ENCODE peak calls at places on chromosomes 5 and 9, in six cellular contexts. O is HCT116, K is thyroid gland, X is Peyer's patch, Z is stomach, B is body of pancreas. S is an unnamed sample.

GRCh38 chr5:121850272-121850671 is 1.4 kb upstream of the FTMT start:
- DNase-seq in O (no peak), K (no peak), X (no peak), Z (no peak), B (no peak), S (no peak)

GRCh38 chr9:28970241-28970654 is 1397.0 kb upstream of the C9orf72 start:
- DNase-seq in O (no peak), K (no peak), X (no peak), Z (no peak), B (no peak), S (no peak)

GRCh38 chr5:91016954-91017690 is 366.0 kb downstream of the ARRDC3 start:
- DNase-seq in O (no peak), K (peak), X (no peak), Z (no peak), B (no peak), S (no peak)

GRCh38 chr9:125805057-125805456 is 57.9 kb downstream of the PBX3 start:
- DNase-seq in O (no peak), K (no peak), X (no peak), Z (no peak), B (no peak), S (no peak)

GRCh38 chr9:15136646-15137045 is 170.4 kb downstream of the TTC39B start:
- DNase-seq in O (peak), K (no peak), X (no peak), Z (no peak), B (no peak), S (no peak)

GRCh38 chr5:5751987-5752386 is 329.5 kb downstream of the ICE1 start:
- DNase-seq in O (no peak), K (no peak), X (peak), Z (no peak), B (no peak), S (no peak)

GRCh38 chr9:134738869-134739659 is 97.5 kb downstream of the COL5A1 start:
- DNase-seq in O (peak), K (peak), X (no peak), Z (peak), B (peak), S (peak)

GRCh38 chr9:122327175-122327574 is 43.6 kb upstream of the PTGS1 start:
- DNase-seq in O (no peak), K (no peak), X (no peak), Z (no peak), B (no peak), S (no peak)

GRCh38 chr9:121640076-121640475 is 11.4 kb upstream of the DAB2IP start:
- DNase-seq in O (no peak), K (peak), X (no peak), Z (peak), B (peak), S (no peak)

DNA sequence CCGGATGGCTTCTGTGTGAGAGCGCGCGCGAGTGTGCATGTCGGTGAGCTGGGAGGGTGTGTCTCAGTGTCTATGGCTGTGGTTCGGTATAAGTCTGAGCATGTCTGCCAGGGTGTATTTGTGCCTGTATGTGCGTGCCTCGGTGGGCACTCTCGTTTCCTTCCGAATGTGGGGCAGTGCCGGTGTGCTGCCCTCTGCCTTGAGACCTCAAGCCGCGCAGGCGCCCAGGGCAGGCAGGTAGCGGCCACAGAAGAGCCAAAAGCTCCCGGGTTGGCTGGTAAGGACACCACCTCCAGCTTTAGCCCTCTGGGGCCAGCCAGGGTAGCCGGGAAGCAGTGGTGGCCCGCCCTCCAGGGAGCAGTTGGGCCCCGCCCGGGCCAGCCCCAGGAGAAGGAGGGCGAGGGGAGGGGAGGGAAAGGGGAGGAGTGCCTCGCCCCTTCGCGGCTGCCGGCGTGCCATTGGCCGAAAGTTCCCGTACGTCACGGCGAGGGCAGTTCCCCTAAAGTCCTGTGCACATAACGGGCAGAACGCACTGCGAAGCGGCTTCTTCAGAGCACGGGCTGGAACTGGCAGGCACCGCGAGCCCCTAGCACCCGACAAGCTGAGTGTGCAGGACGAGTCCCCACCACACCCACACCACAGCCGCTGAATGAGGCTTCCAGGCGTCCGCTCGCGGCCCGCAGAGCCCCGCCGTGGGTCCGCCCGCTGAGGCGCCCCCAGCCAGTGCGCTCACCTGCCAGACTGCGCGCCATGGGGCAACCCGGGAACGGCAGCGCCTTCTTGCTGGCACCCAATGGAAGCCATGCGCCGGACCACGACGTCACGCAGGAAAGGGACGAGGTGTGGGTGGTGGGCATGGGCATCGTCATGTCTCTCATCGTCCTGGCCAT is at the start of gene ADRB2:
- DNase-seq in O (peak), K (peak), X (peak), Z (peak), B (peak), S (peak)
- TF ChIP-seq POLR2A in O (no peak), K (peak), X (peak), Z (no peak), B (peak), S (peak)

GRCh38 chr5:72133212-72133990 is 26.1 kb downstream of the MAP1B start:
- DNase-seq in O (no peak), K (no peak), X (no peak), Z (no peak), B (no peak), S (no peak)
- H3K27ac ChIP-seq in O (no peak), K (no peak), X (no peak), Z (no peak), B (no peak), S (no peak)

GRCh38 chr5:57176350-57176857 is 2.5 kb downstream of the GPBP1 start:
- DNase-seq in O (no peak), K (no peak), X (no peak), Z (no peak), B (no peak), S (no peak)

GRCh38 chr5:57179262-57179960 is 5.6 kb downstream of the GPBP1 start:
- DNase-seq in O (no peak), K (peak), X (no peak), Z (no peak), B (no peak), S (no peak)

GRCh38 chr5:57174850-57175525 is 1.1 kb downstream of the GPBP1 start:
- DNase-seq in O (no peak), K (no peak), X (no peak), Z (no peak), B (no peak), S (no peak)

GRCh38 chr5:57175586-57175985 is 1.7 kb downstream of the GPBP1 start:
- DNase-seq in O (no peak), K (peak), X (peak), Z (no peak), B (no peak), S (no peak)

DNA sequence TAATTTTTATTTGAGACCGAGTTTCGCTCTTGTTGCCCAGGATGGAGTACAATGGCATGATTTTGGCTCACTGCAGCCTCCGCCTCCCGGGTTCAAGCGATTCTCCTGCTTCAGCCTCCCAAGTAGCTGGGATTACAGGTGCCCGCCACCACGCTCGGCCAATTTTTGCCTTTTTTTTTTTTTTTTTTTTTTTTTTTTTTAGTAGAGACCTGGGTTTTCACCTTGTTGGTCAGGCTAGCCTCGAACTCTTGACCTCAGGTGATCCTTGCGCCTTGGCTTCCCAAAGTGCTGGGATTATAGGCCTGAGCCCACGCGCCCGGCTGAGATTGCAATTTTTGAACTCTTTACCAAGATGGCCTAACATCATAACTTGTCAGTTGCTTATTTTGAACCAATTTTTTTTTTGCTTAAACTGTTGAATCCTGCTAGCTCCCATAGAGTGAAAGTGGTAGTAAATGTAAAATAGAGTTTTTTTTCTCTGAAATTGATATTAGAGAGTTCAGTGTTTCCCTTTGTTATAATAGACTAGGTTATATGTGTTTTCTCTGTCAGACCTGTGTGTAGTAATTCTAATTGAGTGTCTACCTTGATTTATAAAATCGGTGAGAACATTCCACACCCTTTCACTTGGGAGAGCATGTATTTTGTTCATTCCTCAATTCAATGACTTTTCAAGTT is 3.8 kb downstream of the GPBP1 start:
- DNase-seq in O (no peak), K (no peak), X (no peak), Z (no peak), B (no peak), S (no peak)
- H3K4me3 ChIP-seq in O (no peak), K (peak), X (peak), Z (peak), B (no peak), S (peak)

DNA sequence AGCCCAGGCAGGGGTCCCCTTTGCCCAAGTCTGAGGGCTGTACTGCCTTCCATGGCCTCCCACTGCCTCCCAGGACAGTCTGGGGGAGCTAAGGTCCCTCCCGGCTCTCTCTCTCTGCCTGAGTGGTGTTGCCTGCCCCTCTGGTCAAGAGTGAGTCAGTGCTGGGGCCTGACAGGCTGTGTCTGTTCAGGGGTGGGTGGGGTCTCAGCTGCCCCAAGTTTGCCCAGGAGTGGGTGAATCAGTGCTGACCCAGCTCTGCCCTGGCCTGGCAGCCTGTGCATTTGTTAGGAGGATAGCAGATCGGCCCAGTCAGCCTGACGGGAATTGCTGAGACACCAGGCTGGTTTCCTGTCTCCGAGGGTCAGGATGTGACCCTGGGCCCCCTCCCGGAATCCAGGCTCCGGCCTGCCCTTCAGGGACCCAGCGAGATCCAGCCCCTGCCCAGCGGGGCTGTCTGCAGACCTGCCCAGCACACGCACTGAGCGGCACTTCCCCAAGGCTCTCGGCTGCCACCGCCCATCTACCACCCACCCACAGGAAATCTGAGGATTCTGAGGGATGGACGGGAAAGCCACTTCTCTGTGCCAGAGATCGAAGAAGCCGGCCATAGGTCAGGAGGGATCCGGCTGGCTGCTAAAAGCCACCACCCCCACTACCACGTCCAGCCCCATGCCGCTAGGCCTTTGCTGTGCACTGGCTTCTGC is 15.9 kb downstream of the ENG start:
- DNase-seq in O (no peak), K (peak), X (peak), Z (peak), B (peak), S (peak)
- TF ChIP-seq POLR2A in O (no peak), K (no peak), X (no peak), Z (no peak), B (peak), S (no peak)

S was measured in suprapubic skin.